ENCODE peak calls at places on chromosomes 16 and 17, in six cellular contexts. X, O, A, D, J and K are unnamed samples.

GRCh38 chr16:14569213-14569612 is 60.8 kb downstream of the PARN start:
- DNase-seq in X (no peak), O (no peak), A (no peak), D (no peak), J (no peak), K (no peak)

GRCh38 chr16:46728804-46729203 is 19.3 kb downstream of the MYLK3 start:
- DNase-seq in X (no peak), O (no peak), A (no peak), D (no peak), J (peak), K (no peak)

GRCh38 chr16:90008708-90009145 is 10.5 kb downstream of the DBNDD1 start:
- DNase-seq in X (no peak), O (no peak), A (no peak), D (no peak), J (no peak), K (no peak)

GRCh38 chr17:77222356-77222755 is 81.6 kb downstream of the SEC14L1 start:
- DNase-seq in X (no peak), O (no peak), A (no peak), D (no peak), J (peak), K (no peak)

GRCh38 chr16:24906199-24906808 is 60.5 kb downstream of the SLC5A11 start:
- DNase-seq in X (no peak), O (no peak), A (peak), D (no peak), J (no peak), K (no peak)

GRCh38 chr16:11251525-11252481 is 4.2 kb downstream of the SOCS1 start:
- DNase-seq in X (no peak), O (no peak), A (peak), D (no peak), J (no peak), K (no peak)

GRCh38 chr17:33725675-33726271 is 432.7 kb upstream of the ASIC2 start:
- DNase-seq in X (peak), O (peak), A (no peak), D (no peak), J (no peak), K (peak)

GRCh38 chr16:84308120-84308519 is 13.4 kb downstream of the WFDC1 start:
- DNase-seq in X (peak), O (peak), A (peak), D (no peak), J (peak), K (peak)

GRCh38 chr16:29820271-29820701 is at the start of gene MVP:
- DNase-seq in X (peak), O (peak), A (peak), D (peak), J (peak), K (peak)

GRCh38 chr16:84360170-84360569 is 8.2 kb upstream of the ATP2C2 start:
- DNase-seq in X (no peak), O (no peak), A (no peak), D (no peak), J (peak), K (no peak)

GRCh38 chr16:85517780-85518179 is 95.3 kb upstream of the GSE1 start:
- DNase-seq in X (no peak), O (no peak), A (no peak), D (no peak), J (peak), K (no peak)

GRCh38 chr17:15981646-15982580 is 17.6 kb downstream of the ZSWIM7 start:
- DNase-seq in X (no peak), O (no peak), A (no peak), D (no peak), J (no peak), K (no peak)

GRCh38 chr17:69228576-69228975 is at the start of gene ABCA10:
- DNase-seq in X (no peak), O (no peak), A (peak), D (no peak), J (no peak), K (no peak)

GRCh38 chr17:82300707-82301270 is 16.6 kb downstream of the CD7 start:
- DNase-seq in X (peak), O (peak), A (peak), D (peak), J (peak), K (peak)

GRCh38 chr17:77487211-77487629 is 346.5 kb downstream of the SEC14L1 start:
- DNase-seq in X (no peak), O (peak), A (no peak), D (no peak), J (peak), K (no peak)

GRCh38 chr17:65062168-65062915 is 5.8 kb upstream of the GNA13 start:
- DNase-seq in X (peak), O (no peak), A (peak), D (no peak), J (no peak), K (no peak)

GRCh38 chr17:40605301-40605700 is 40.0 kb upstream of the CCR7 start:
- DNase-seq in X (no peak), O (no peak), A (no peak), D (no peak), J (no peak), K (no peak)

GRCh38 chr17:80494547-80494946 is 18.1 kb upstream of the NPTX1 start:
- DNase-seq in X (no peak), O (no peak), A (no peak), D (no peak), J (no peak), K (no peak)

GRCh38 chr17:49031965-49032928 is 35.1 kb downstream of the IGF2BP1 start:
- DNase-seq in X (peak), O (no peak), A (peak), D (peak), J (no peak), K (no peak)

GRCh38 chr17:77343031-77343866 is 202.5 kb downstream of the SEC14L1 start:
- DNase-seq in X (no peak), O (no peak), A (no peak), D (peak), J (no peak), K (no peak)

GRCh38 chr16:85329999-85330693 is 217.9 kb upstream of the CIBAR2 start:
- DNase-seq in X (no peak), O (no peak), A (peak), D (no peak), J (peak), K (no peak)

GRCh38 chr17:80703109-80703508 is 158.5 kb downstream of the RPTOR start:
- DNase-seq in X (no peak), O (no peak), A (no peak), D (no peak), J (no peak), K (no peak)

GRCh38 chr16:89053725-89054029 is 40.0 kb upstream of the ACSF3 start:
- DNase-seq in X (no peak), O (no peak), A (no peak), D (no peak), J (no peak), K (no peak)

GRCh38 chr16:79082955-79083354 is 517.6 kb downstream of the MAF start:
- DNase-seq in X (no peak), O (no peak), A (no peak), D (no peak), J (no peak), K (no peak)

GRCh38 chr17:44014133-44014436 is 678 bp downstream of the TMEM101 start:
- DNase-seq in X (no peak), O (no peak), A (no peak), D (no peak), J (no peak), K (no peak)

GRCh38 chr16:82042841-82043240 is 7.8 kb downstream of the HSD17B2 start:
- DNase-seq in X (no peak), O (no peak), A (no peak), D (no peak), J (no peak), K (no peak)

GRCh38 chr16:82038941-82039340 is 3.9 kb downstream of the HSD17B2 start:
- DNase-seq in X (no peak), O (no peak), A (no peak), D (no peak), J (no peak), K (no peak)

GRCh38 chr16:82042144-82042543 is 7.1 kb downstream of the HSD17B2 start:
- DNase-seq in X (no peak), O (no peak), A (no peak), D (no peak), J (no peak), K (no peak)

GRCh38 chr16:82041542-82041941 is 6.5 kb downstream of the HSD17B2 start:
- DNase-seq in X (no peak), O (no peak), A (no peak), D (no peak), J (no peak), K (no peak)

DNA sequence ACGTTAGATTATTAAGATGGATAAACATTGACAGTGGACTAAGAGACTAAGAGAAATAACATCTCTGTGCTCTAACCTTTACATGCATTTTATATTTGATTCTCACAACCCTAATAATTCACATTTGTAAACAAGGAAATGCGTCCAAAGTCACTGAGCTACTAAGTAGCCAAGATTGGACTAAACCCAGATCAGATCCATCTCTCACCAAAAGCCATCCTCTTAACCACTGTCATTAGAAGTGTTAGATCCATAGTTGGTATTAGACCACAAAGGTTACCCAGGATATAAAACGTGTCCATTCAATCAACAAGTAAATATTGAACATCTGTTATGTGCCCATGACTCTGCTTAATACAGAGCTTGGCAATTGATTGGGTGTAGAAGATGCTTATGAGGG is 5.2 kb downstream of the HSD17B2 start:
- DNase-seq in X (no peak), O (no peak), A (no peak), D (no peak), J (no peak), K (no peak)
- H3K27ac ChIP-seq in X (no peak), O (no peak), A (no peak), D (no peak), J (no peak), K (no peak)

GRCh38 chr16:66924527-66925321 is 611 bp downstream of the RRAD start:
- DNase-seq in X (peak), O (peak), A (no peak), D (no peak), J (no peak), K (peak)

GRCh38 chr16:66927918-66928649 is 2.7 kb upstream of the RRAD start:
- DNase-seq in X (no peak), O (no peak), A (no peak), D (no peak), J (peak), K (no peak)

GRCh38 chr16:66927012-66927436 is 1.7 kb upstream of the RRAD start:
- DNase-seq in X (no peak), O (peak), A (peak), D (no peak), J (peak), K (peak)

GRCh38 chr16:66925322-66925840 is at the start of gene RRAD:
- DNase-seq in X (no peak), O (peak), A (no peak), D (no peak), J (peak), K (peak)

GRCh38 chr16:66926171-66926570 is 836 bp upstream of the RRAD start:
- DNase-seq in X (no peak), O (no peak), A (no peak), D (no peak), J (peak), K (peak)
- H3K27ac ChIP-seq in X (no peak), O (peak), A (no peak), D (no peak), J (peak), K (peak)

GRCh38 chr17:42233148-42233547 is 38.9 kb upstream of the GHDC start:
- DNase-seq in X (no peak), O (no peak), A (no peak), D (no peak), J (no peak), K (no peak)
- H3K27ac ChIP-seq in X (no peak), O (no peak), A (no peak), D (no peak), J (no peak), K (no peak)

GRCh38 chr16:12341966-12342365 is 365.4 kb downstream of the SNX29 start:
- DNase-seq in X (no peak), O (no peak), A (no peak), D (no peak), J (no peak), K (no peak)

GRCh38 chr16:12341423-12341822 is 364.9 kb downstream of the SNX29 start:
- DNase-seq in X (no peak), O (no peak), A (no peak), D (no peak), J (no peak), K (no peak)

GRCh38 chr16:12340151-12340733 is 363.7 kb downstream of the SNX29 start:
- DNase-seq in X (peak), O (no peak), A (peak), D (no peak), J (no peak), K (no peak)

GRCh38 chr16:12337776-12338655 is 361.5 kb downstream of the SNX29 start:
- DNase-seq in X (no peak), O (no peak), A (no peak), D (no peak), J (no peak), K (no peak)

DNA sequence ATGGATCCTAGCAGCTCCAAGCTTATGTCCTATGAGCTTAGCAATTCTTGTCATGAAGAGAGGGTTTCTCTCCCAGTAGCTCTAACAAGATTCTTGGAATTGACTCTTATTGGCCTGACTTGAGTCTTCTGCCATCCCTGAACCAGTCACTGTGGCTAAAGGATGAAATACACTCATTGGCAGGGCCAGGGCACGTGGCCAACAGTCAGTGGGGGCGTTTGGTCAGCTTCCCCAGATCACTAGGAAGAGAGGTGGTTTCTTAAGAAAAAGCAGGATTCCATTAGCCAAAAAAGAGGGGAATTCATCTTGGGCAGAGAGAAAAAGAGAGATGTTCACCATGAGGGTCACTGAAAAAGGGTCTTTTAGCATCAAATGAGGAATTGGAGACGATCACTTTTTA is 363.2 kb downstream of the SNX29 start:
- DNase-seq in X (no peak), O (no peak), A (no peak), D (no peak), J (no peak), K (no peak)
- H3K27ac ChIP-seq in X (no peak), O (no peak), A (no peak), D (no peak), J (no peak), K (no peak)

GRCh38 chr16:66689282-66689681 is 7.3 kb downstream of the CMTM4 start:
- DNase-seq in X (no peak), O (no peak), A (no peak), D (no peak), J (no peak), K (no peak)

GRCh38 chr16:66693088-66693487 is 3.5 kb downstream of the CMTM4 start:
- DNase-seq in X (no peak), O (no peak), A (no peak), D (no peak), J (no peak), K (no peak)

GRCh38 chr16:66690106-66690847 is 6.3 kb downstream of the CMTM4 start:
- DNase-seq in X (no peak), O (no peak), A (no peak), D (no peak), J (no peak), K (no peak)

GRCh38 chr16:66691234-66691633 is 5.3 kb downstream of the CMTM4 start:
- DNase-seq in X (no peak), O (no peak), A (no peak), D (no peak), J (no peak), K (no peak)

GRCh38 chr16:66692341-66692740 is 4.2 kb downstream of the CMTM4 start:
- DNase-seq in X (no peak), O (no peak), A (no peak), D (no peak), J (no peak), K (no peak)
- H3K27ac ChIP-seq in X (no peak), O (no peak), A (no peak), D (no peak), J (no peak), K (no peak)

GRCh38 chr17:19347323-19348080 is 15.0 kb downstream of the B9D1 start:
- DNase-seq in X (no peak), O (no peak), A (no peak), D (no peak), J (no peak), K (no peak)
- H3K27ac ChIP-seq in X (no peak), O (no peak), A (peak), D (no peak), J (no peak), K (peak)